ENCODE peak calls at places on chromosome 21, in eight cellular contexts. One of them, this sample, is unnamed.

GRCh38 chr21:14243877-14244276 is 27.9 kb downstream of the RBM11 start:
- DNase-seq in breast epithelium: no peak
- DNase-seq in A673: peak
- DNase-seq in heart right ventricle: no peak
- DNase-seq in cardiac muscle cell: no peak
- DNase-seq in endodermal cell: no peak
- DNase-seq in lower lobe of right lung: no peak
- DNase-seq in hepatocyte: peak
- DNase-seq in this sample: no peak

GRCh38 chr21:39110431-39110830 is 72.8 kb downstream of the PSMG1 start:
- DNase-seq in hepatocyte: no peak
- DNase-seq in cardiac muscle cell: no peak
- DNase-seq in A673: no peak
- DNase-seq in breast epithelium: no peak
- DNase-seq in lower lobe of right lung: no peak
- DNase-seq in endodermal cell: no peak
- DNase-seq in heart right ventricle: no peak
- DNase-seq in this sample: no peak

GRCh38 chr21:15929536-15929935 is 199.8 kb downstream of the USP25 start:
- DNase-seq in lower lobe of right lung: no peak
- DNase-seq in heart right ventricle: no peak
- DNase-seq in endodermal cell: no peak
- DNase-seq in hepatocyte: no peak
- DNase-seq in cardiac muscle cell: no peak
- DNase-seq in A673: no peak
- DNase-seq in breast epithelium: no peak
- DNase-seq in this sample: no peak

GRCh38 chr21:14075346-14076142 is 135.2 kb downstream of the LIPI start:
- DNase-seq in endodermal cell: no peak
- DNase-seq in cardiac muscle cell: no peak
- DNase-seq in A673: no peak
- DNase-seq in breast epithelium: no peak
- DNase-seq in lower lobe of right lung: no peak
- DNase-seq in heart right ventricle: no peak
- DNase-seq in hepatocyte: no peak
- DNase-seq in this sample: no peak

GRCh38 chr21:31558839-31559367 is 100.6 kb upstream of the SOD1 start:
- DNase-seq in A673: peak
- DNase-seq in breast epithelium: peak
- DNase-seq in heart right ventricle: peak
- DNase-seq in lower lobe of right lung: peak
- DNase-seq in hepatocyte: peak
- DNase-seq in endodermal cell: peak
- DNase-seq in cardiac muscle cell: peak
- DNase-seq in this sample: peak

GRCh38 chr21:40052276-40052675 is 185.0 kb downstream of the PCP4 start:
- DNase-seq in lower lobe of right lung: no peak
- DNase-seq in heart right ventricle: no peak
- DNase-seq in A673: no peak
- DNase-seq in endodermal cell: no peak
- DNase-seq in cardiac muscle cell: no peak
- DNase-seq in breast epithelium: no peak
- DNase-seq in hepatocyte: no peak
- DNase-seq in this sample: no peak

GRCh38 chr21:16588433-16588860 is 858.7 kb downstream of the USP25 start:
- DNase-seq in heart right ventricle: peak
- DNase-seq in endodermal cell: peak
- DNase-seq in cardiac muscle cell: peak
- DNase-seq in breast epithelium: peak
- DNase-seq in lower lobe of right lung: peak
- DNase-seq in hepatocyte: peak
- DNase-seq in A673: peak
- DNase-seq in this sample: peak

GRCh38 chr21:16891821-16892220 is 621.0 kb upstream of the CXADR start:
- DNase-seq in breast epithelium: peak
- DNase-seq in heart right ventricle: no peak
- DNase-seq in lower lobe of right lung: no peak
- DNase-seq in endodermal cell: no peak
- DNase-seq in hepatocyte: no peak
- DNase-seq in cardiac muscle cell: no peak
- DNase-seq in A673: no peak
- DNase-seq in this sample: no peak

GRCh38 chr21:44713846-44714245 is 2.5 kb upstream of the TSPEAR start:
- DNase-seq in cardiac muscle cell: no peak
- DNase-seq in endodermal cell: peak
- DNase-seq in A673: no peak
- DNase-seq in heart right ventricle: no peak
- DNase-seq in lower lobe of right lung: no peak
- DNase-seq in hepatocyte: no peak
- DNase-seq in breast epithelium: no peak
- DNase-seq in this sample: no peak

GRCh38 chr21:17436626-17437111 is 76.2 kb upstream of the CXADR start:
- DNase-seq in hepatocyte: peak
- DNase-seq in breast epithelium: no peak
- DNase-seq in heart right ventricle: no peak
- DNase-seq in A673: no peak
- DNase-seq in endodermal cell: no peak
- DNase-seq in cardiac muscle cell: peak
- DNase-seq in lower lobe of right lung: no peak
- DNase-seq in this sample: no peak

GRCh38 chr21:39845581-39846130 is 21.6 kb upstream of the PCP4 start:
- DNase-seq in A673: no peak
- DNase-seq in breast epithelium: no peak
- DNase-seq in hepatocyte: peak
- DNase-seq in lower lobe of right lung: no peak
- DNase-seq in heart right ventricle: no peak
- DNase-seq in endodermal cell: no peak
- DNase-seq in cardiac muscle cell: no peak
- DNase-seq in this sample: no peak

GRCh38 chr21:16302851-16303282 is 573.1 kb downstream of the USP25 start:
- DNase-seq in hepatocyte: peak
- DNase-seq in cardiac muscle cell: peak
- DNase-seq in breast epithelium: no peak
- DNase-seq in endodermal cell: no peak
- DNase-seq in A673: no peak
- DNase-seq in lower lobe of right lung: no peak
- DNase-seq in heart right ventricle: no peak
- DNase-seq in this sample: no peak

GRCh38 chr21:32364387-32364786 is 28.4 kb downstream of the URB1 start:
- DNase-seq in lower lobe of right lung: no peak
- DNase-seq in A673: no peak
- DNase-seq in heart right ventricle: peak
- DNase-seq in endodermal cell: no peak
- DNase-seq in cardiac muscle cell: no peak
- DNase-seq in breast epithelium: peak
- DNase-seq in hepatocyte: no peak
- DNase-seq in this sample: no peak

GRCh38 chr21:42668193-42668592 is 14.8 kb downstream of the PDE9A start:
- DNase-seq in endodermal cell: no peak
- DNase-seq in lower lobe of right lung: no peak
- DNase-seq in cardiac muscle cell: no peak
- DNase-seq in heart right ventricle: no peak
- DNase-seq in hepatocyte: no peak
- DNase-seq in A673: no peak
- DNase-seq in breast epithelium: no peak
- DNase-seq in this sample: no peak
- H3K27ac ChIP-seq in endodermal cell: peak
- H3K27ac ChIP-seq in lower lobe of right lung: no peak
- H3K27ac ChIP-seq in cardiac muscle cell: no peak
- H3K27ac ChIP-seq in heart right ventricle: no peak
- H3K27ac ChIP-seq in hepatocyte: no peak
- H3K27ac ChIP-seq in A673: peak
- H3K27ac ChIP-seq in breast epithelium: no peak
- H3K27ac ChIP-seq in this sample: no peak

GRCh38 chr21:41974752-41975053 is 20.9 kb upstream of the C2CD2 start:
- DNase-seq in lower lobe of right lung: no peak
- DNase-seq in A673: no peak
- DNase-seq in hepatocyte: no peak
- DNase-seq in breast epithelium: peak
- DNase-seq in endodermal cell: no peak
- DNase-seq in cardiac muscle cell: no peak
- DNase-seq in heart right ventricle: no peak
- DNase-seq in this sample: no peak

GRCh38 chr21:41975391-41976272 is 21.8 kb upstream of the C2CD2 start:
- DNase-seq in heart right ventricle: no peak
- DNase-seq in lower lobe of right lung: no peak
- DNase-seq in cardiac muscle cell: peak
- DNase-seq in hepatocyte: no peak
- DNase-seq in breast epithelium: peak
- DNase-seq in endodermal cell: peak
- DNase-seq in A673: no peak
- DNase-seq in this sample: no peak

GRCh38 chr21:41973427-41973831 is 19.6 kb upstream of the C2CD2 start:
- DNase-seq in A673: no peak
- DNase-seq in breast epithelium: peak
- DNase-seq in cardiac muscle cell: no peak
- DNase-seq in heart right ventricle: no peak
- DNase-seq in hepatocyte: no peak
- DNase-seq in endodermal cell: peak
- DNase-seq in lower lobe of right lung: no peak
- DNase-seq in this sample: peak

GRCh38 chr21:41972511-41973205 is 18.8 kb upstream of the C2CD2 start:
- DNase-seq in hepatocyte: no peak
- DNase-seq in endodermal cell: no peak
- DNase-seq in heart right ventricle: no peak
- DNase-seq in A673: no peak
- DNase-seq in lower lobe of right lung: no peak
- DNase-seq in breast epithelium: peak
- DNase-seq in cardiac muscle cell: no peak
- DNase-seq in this sample: no peak

DNA sequence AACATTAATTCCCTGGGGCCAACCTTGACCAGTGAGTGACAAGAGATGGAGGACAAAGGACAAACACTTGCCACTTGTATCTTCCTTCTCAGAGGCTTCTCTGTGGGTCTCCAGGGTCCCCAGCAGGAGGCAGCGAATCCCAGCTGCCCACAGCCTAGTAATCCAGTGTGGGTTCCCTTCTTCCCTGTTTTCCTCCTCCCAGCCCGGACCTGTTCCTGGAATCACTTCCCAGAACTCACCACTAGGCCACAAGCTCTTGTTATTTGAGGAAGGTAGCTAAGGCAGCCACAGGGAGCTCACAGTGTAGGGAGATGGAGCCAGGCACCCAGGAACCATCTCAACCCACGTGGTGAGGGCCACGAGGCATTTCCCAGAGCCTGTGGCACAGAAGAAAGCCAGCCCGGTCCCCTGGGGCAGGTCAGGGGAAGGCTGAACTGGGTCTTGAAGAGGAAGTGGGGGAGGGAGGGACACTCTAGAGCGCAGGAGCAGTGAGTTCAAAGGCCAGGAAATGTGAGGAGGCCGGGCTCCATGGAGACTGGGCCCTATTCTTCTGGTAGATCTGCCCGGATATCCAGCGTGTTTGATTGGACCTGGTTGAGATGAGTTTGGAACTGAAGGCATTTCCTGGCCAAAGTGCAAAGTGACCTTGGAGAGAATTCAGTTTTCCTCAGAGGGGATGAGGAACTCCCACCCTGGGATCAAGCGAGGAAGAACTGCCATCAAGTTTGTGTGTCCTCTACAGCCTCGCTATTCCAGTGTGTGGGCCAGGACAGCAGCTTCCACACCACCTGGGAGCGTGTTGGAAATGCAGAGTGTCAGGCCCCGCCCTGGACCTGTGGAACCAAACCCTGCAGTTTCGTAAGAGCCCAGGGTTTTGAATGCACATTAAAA is 20.3 kb upstream of the C2CD2 start:
- DNase-seq in lower lobe of right lung: no peak
- DNase-seq in heart right ventricle: peak
- DNase-seq in cardiac muscle cell: no peak
- DNase-seq in breast epithelium: peak
- DNase-seq in A673: no peak
- DNase-seq in hepatocyte: no peak
- DNase-seq in endodermal cell: peak
- DNase-seq in this sample: no peak
- TF ChIP-seq CTCF in lower lobe of right lung: no peak
- TF ChIP-seq CTCF in heart right ventricle: peak
- TF ChIP-seq CTCF in cardiac muscle cell: peak
- TF ChIP-seq CTCF in breast epithelium: no peak
- TF ChIP-seq CTCF in A673: peak
- TF ChIP-seq CTCF in hepatocyte: no peak
- TF ChIP-seq CTCF in endodermal cell: peak
- TF ChIP-seq CTCF in this sample: no peak

GRCh38 chr21:36479415-36480402 is at the start of gene CLDN14:
- DNase-seq in A673: no peak
- DNase-seq in endodermal cell: no peak
- DNase-seq in lower lobe of right lung: no peak
- DNase-seq in heart right ventricle: peak
- DNase-seq in breast epithelium: peak
- DNase-seq in hepatocyte: peak
- DNase-seq in cardiac muscle cell: no peak
- DNase-seq in this sample: no peak

GRCh38 chr21:36478941-36479340 is 981 bp downstream of the CLDN14 start:
- DNase-seq in cardiac muscle cell: peak
- DNase-seq in hepatocyte: no peak
- DNase-seq in lower lobe of right lung: no peak
- DNase-seq in endodermal cell: peak
- DNase-seq in heart right ventricle: no peak
- DNase-seq in breast epithelium: no peak
- DNase-seq in A673: peak
- DNase-seq in this sample: no peak

GRCh38 chr21:36481639-36482038 is 1.7 kb upstream of the CLDN14 start:
- DNase-seq in endodermal cell: no peak
- DNase-seq in hepatocyte: no peak
- DNase-seq in lower lobe of right lung: no peak
- DNase-seq in cardiac muscle cell: no peak
- DNase-seq in heart right ventricle: no peak
- DNase-seq in breast epithelium: no peak
- DNase-seq in A673: no peak
- DNase-seq in this sample: no peak

GRCh38 chr21:36482181-36482580 is 2.3 kb upstream of the CLDN14 start:
- DNase-seq in hepatocyte: no peak
- DNase-seq in lower lobe of right lung: no peak
- DNase-seq in endodermal cell: no peak
- DNase-seq in breast epithelium: no peak
- DNase-seq in cardiac muscle cell: no peak
- DNase-seq in A673: no peak
- DNase-seq in heart right ventricle: no peak
- DNase-seq in this sample: no peak

DNA sequence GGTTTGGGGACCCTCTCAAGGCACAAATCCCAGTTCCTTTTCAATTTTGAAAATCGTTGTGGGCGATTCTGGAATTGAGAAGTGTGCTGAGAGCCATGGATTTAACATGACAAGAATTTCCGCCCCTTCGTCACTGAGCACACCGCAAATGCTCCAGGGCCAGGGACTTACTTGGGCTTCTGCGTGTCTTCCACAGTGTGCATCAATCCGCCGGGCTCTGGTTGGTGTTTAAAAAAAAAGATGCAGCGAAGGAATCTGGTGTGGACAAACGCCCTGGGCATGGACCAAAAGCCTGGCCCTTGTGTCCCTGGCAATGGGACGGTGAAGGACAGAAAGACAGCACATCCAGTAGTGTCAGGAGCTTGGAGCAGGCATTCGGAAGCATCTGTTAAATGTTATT is 696 bp upstream of the CLDN14 start:
- DNase-seq in A673: no peak
- DNase-seq in endodermal cell: no peak
- DNase-seq in cardiac muscle cell: no peak
- DNase-seq in heart right ventricle: no peak
- DNase-seq in lower lobe of right lung: no peak
- DNase-seq in hepatocyte: no peak
- DNase-seq in breast epithelium: no peak
- DNase-seq in this sample: no peak
- H3K27ac ChIP-seq in A673: no peak
- H3K27ac ChIP-seq in endodermal cell: no peak
- H3K27ac ChIP-seq in cardiac muscle cell: no peak
- H3K27ac ChIP-seq in heart right ventricle: no peak
- H3K27ac ChIP-seq in lower lobe of right lung: no peak
- H3K27ac ChIP-seq in hepatocyte: peak
- H3K27ac ChIP-seq in breast epithelium: no peak
- H3K27ac ChIP-seq in this sample: no peak

GRCh38 chr21:28235169-28235892 is 757.3 kb downstream of the LTN1 start:
- DNase-seq in cardiac muscle cell: no peak
- DNase-seq in A673: no peak
- DNase-seq in hepatocyte: no peak
- DNase-seq in heart right ventricle: peak
- DNase-seq in endodermal cell: peak
- DNase-seq in breast epithelium: no peak
- DNase-seq in lower lobe of right lung: peak
- DNase-seq in this sample: no peak
- TF ChIP-seq CTCF in cardiac muscle cell: peak
- TF ChIP-seq CTCF in A673: peak
- TF ChIP-seq CTCF in hepatocyte: no peak
- TF ChIP-seq CTCF in heart right ventricle: peak
- TF ChIP-seq CTCF in endodermal cell: peak
- TF ChIP-seq CTCF in breast epithelium: no peak
- TF ChIP-seq CTCF in lower lobe of right lung: peak
- TF ChIP-seq CTCF in this sample: no peak

This sample was measured in RWPE1.